ENCODE peak calls at places on chromosomes 13 and 19, in eight cellular contexts. U is GF-D8; A is naive thymus-derived CD8-positive, alpha-beta T cell; Y is amniotic stem cell; Z is H54; H is nephron progenitor cell; M is endothelial cell; X is mammary epithelial cell. N is an unnamed sample.

GRCh38 chr13:110779046-110779445 is 65.5 kb downstream of the ING1 start:
- DNase-seq in A (no peak), H (no peak), M (no peak), U (no peak), Y (no peak), X (no peak), Z (no peak), N (no peak)

GRCh38 chr13:79270859-79271258 is 135.2 kb downstream of the RBM26 start:
- DNase-seq in Y (no peak), U (no peak), M (no peak), A (no peak), Z (no peak), X (no peak), H (no peak), N (no peak)

GRCh38 chr19:7013678-7014077 is 7.6 kb downstream of the MBD3L2B start:
- DNase-seq in H (no peak), A (no peak), X (peak), M (no peak), Y (no peak), Z (no peak), U (peak), N (no peak)

GRCh38 chr19:29537181-29537580 is 11.4 kb downstream of the VSTM2B start:
- DNase-seq in Y (no peak), U (no peak), M (no peak), A (no peak), X (no peak), H (no peak), Z (no peak), N (no peak)

GRCh38 chr19:3111586-3112247 is 17.6 kb downstream of the GNA11 start:
- DNase-seq in M (no peak), A (no peak), X (no peak), Z (no peak), Y (no peak), U (no peak), H (no peak), N (no peak)

GRCh38 chr19:38562096-38562495 is 55.7 kb downstream of the MAP4K1 start:
- DNase-seq in U (no peak), A (no peak), H (no peak), Z (no peak), X (no peak), Y (no peak), M (no peak), N (no peak)

GRCh38 chr19:367963-368623 is 23.5 kb upstream of the MIER2 start:
- DNase-seq in U (no peak), H (no peak), Z (no peak), Y (no peak), A (no peak), M (no peak), X (no peak), N (no peak)

GRCh38 chr19:16268676-16269319 is 55.8 kb upstream of the KLF2 start:
- DNase-seq in A (peak), M (no peak), X (no peak), H (no peak), Y (no peak), Z (no peak), U (no peak), N (no peak)

GRCh38 chr13:85386424-85386823 is 412.8 kb downstream of the SLITRK6 start:
- DNase-seq in Y (no peak), Z (no peak), X (no peak), U (no peak), A (no peak), H (no peak), M (no peak), N (no peak)

N was measured in HL-60.